ENCODE peak calls at places on chromosomes 1 and 21, in five cellular contexts. R is GM12865, J is dorsolateral prefrontal cortex, O is sigmoid colon, S is thoracic aorta. C is an unnamed sample.

GRCh38 chr1:30339866-30340265 is 383.5 kb downstream of the MATN1 start:
- DNase-seq in R (no peak), J (no peak), O (no peak), S (no peak), C (no peak)

GRCh38 chr1:34591751-34592629 is 162.9 kb upstream of the GJB5 start:
- DNase-seq in R (peak), J (no peak), O (no peak), S (no peak), C (no peak)

GRCh38 chr1:189851806-189852367 is 625.8 kb downstream of the BRINP3 start:
- DNase-seq in R (peak), J (no peak), O (no peak), S (no peak), C (no peak)

GRCh38 chr1:85454214-85454613 is 10.7 kb downstream of the DDAH1 start:
- DNase-seq in R (no peak), J (no peak), O (no peak), S (no peak), C (no peak)

GRCh38 chr21:32456497-32456918 is 44.0 kb downstream of the EVA1C start:
- DNase-seq in R (no peak), J (no peak), O (peak), S (no peak), C (no peak)

GRCh38 chr1:228168563-228169270 is 3.1 kb downstream of the IBA57 start:
- DNase-seq in R (no peak), J (no peak), O (no peak), S (no peak), C (no peak)

GRCh38 chr1:34923490-34923889 is 6.0 kb downstream of the DLGAP3 start:
- DNase-seq in R (no peak), J (no peak), O (no peak), S (no peak), C (no peak)

GRCh38 chr1:205199090-205199930 is 12.2 kb downstream of the DSTYK start:
- DNase-seq in R (peak), J (peak), O (no peak), S (no peak), C (no peak)

GRCh38 chr1:58618303-58618702 is 41.3 kb upstream of the TACSTD2 start:
- DNase-seq in R (peak), J (no peak), O (peak), S (peak), C (no peak)

GRCh38 chr21:15282666-15283065 is 217.9 kb upstream of the NRIP1 start:
- DNase-seq in R (no peak), J (no peak), O (no peak), S (no peak), C (no peak)

GRCh38 chr1:248847956-248848561 is 10.0 kb downstream of the ZNF672 start:
- DNase-seq in R (no peak), J (no peak), O (no peak), S (no peak), C (no peak)

GRCh38 chr1:215631489-215631888 is 64.4 kb downstream of the KCTD3 start:
- DNase-seq in R (no peak), J (no peak), O (no peak), S (no peak), C (peak)

GRCh38 chr1:43274125-43274803 is 4.5 kb downstream of the TMEM125 start:
- DNase-seq in R (peak), J (peak), O (peak), S (no peak), C (peak)

GRCh38 chr1:67250051-67250653 is 57.5 kb upstream of the IL12RB2 start:
- DNase-seq in R (no peak), J (no peak), O (no peak), S (no peak), C (no peak)

GRCh38 chr1:78716186-78716585 is 66.6 kb downstream of the IFI44 start:
- DNase-seq in R (no peak), J (no peak), O (no peak), S (no peak), C (no peak)

GRCh38 chr1:40592107-40592773 is 60.8 kb downstream of the ZNF684 start:
- DNase-seq in R (peak), J (peak), O (no peak), S (no peak), C (no peak)

GRCh38 chr1:85824066-85824835 is 116.0 kb upstream of the ZNHIT6 start:
- DNase-seq in R (no peak), J (no peak), O (no peak), S (no peak), C (no peak)

GRCh38 chr1:79928901-79929300 is 922.4 kb upstream of the ADGRL4 start:
- DNase-seq in R (no peak), J (no peak), O (no peak), S (no peak), C (no peak)

GRCh38 chr21:38821959-38822682 is 16.4 kb downstream of the ETS2 start:
- DNase-seq in R (no peak), J (no peak), O (no peak), S (no peak), C (no peak)

GRCh38 chr1:235090406-235091069 is 38.1 kb downstream of the TOMM20 start:
- DNase-seq in R (no peak), J (no peak), O (peak), S (no peak), C (no peak)

GRCh38 chr1:51555866-51556619 is 37.0 kb upstream of the EPS15 start:
- DNase-seq in R (no peak), J (no peak), O (no peak), S (no peak), C (no peak)

GRCh38 chr1:205669341-205670142 is 10.8 kb downstream of the SLC45A3 start:
- DNase-seq in R (peak), J (no peak), O (no peak), S (no peak), C (no peak)

GRCh38 chr1:89725016-89725380 is 92.1 kb downstream of the LRRC8C start:
- DNase-seq in R (no peak), J (no peak), O (no peak), S (no peak), C (no peak)

GRCh38 chr1:6448749-6449631 is 17.0 kb downstream of the TNFRSF25 start:
- DNase-seq in R (no peak), J (no peak), O (no peak), S (no peak), C (no peak)

GRCh38 chr1:53771648-53772047 is 32.7 kb upstream of the GLIS1 start:
- DNase-seq in R (no peak), J (no peak), O (no peak), S (no peak), C (no peak)

GRCh38 chr1:29983366-29983765 is 740.0 kb downstream of the MATN1 start:
- DNase-seq in R (no peak), J (no peak), O (no peak), S (no peak), C (no peak)

GRCh38 chr1:1778827-1779675 is 781 bp upstream of the NADK start:
- DNase-seq in R (peak), J (no peak), O (peak), S (no peak), C (peak)

GRCh38 chr1:104073463-104073902 is 323.8 kb downstream of the AMY1C start:
- DNase-seq in R (no peak), J (no peak), O (peak), S (no peak), C (no peak)

GRCh38 chr1:208174736-208175507 is 69.3 kb downstream of the PLXNA2 start:
- DNase-seq in R (no peak), J (no peak), O (no peak), S (no peak), C (no peak)

GRCh38 chr1:24315391-24315790 is 3.8 kb upstream of the GRHL3 start:
- DNase-seq in R (no peak), J (no peak), O (no peak), S (no peak), C (no peak)

GRCh38 chr1:220809704-220810103 is 23.0 kb downstream of the MTARC1 start:
- DNase-seq in R (no peak), J (no peak), O (no peak), S (no peak), C (no peak)
- TF ChIP-seq CTCF in R (no peak), J (no peak), O (no peak), S (no peak), C (no peak)

GRCh38 chr1:110478241-110478640 is 27.3 kb downstream of the PROK1 start:
- DNase-seq in R (no peak), J (no peak), O (no peak), S (no peak), C (no peak)

GRCh38 chr1:110477041-110477440 is 26.1 kb downstream of the PROK1 start:
- DNase-seq in R (no peak), J (no peak), O (no peak), S (no peak), C (no peak)

GRCh38 chr1:110478886-110479285 is 27.9 kb downstream of the PROK1 start:
- DNase-seq in R (no peak), J (no peak), O (no peak), S (no peak), C (no peak)

GRCh38 chr1:110476028-110476765 is 25.2 kb downstream of the PROK1 start:
- DNase-seq in R (no peak), J (no peak), O (no peak), S (no peak), C (no peak)

GRCh38 chr1:110477445-110477957 is 26.6 kb downstream of the PROK1 start:
- DNase-seq in R (no peak), J (no peak), O (no peak), S (no peak), C (no peak)
- TF ChIP-seq CTCF in R (no peak), J (no peak), O (no peak), S (no peak), C (no peak)

DNA sequence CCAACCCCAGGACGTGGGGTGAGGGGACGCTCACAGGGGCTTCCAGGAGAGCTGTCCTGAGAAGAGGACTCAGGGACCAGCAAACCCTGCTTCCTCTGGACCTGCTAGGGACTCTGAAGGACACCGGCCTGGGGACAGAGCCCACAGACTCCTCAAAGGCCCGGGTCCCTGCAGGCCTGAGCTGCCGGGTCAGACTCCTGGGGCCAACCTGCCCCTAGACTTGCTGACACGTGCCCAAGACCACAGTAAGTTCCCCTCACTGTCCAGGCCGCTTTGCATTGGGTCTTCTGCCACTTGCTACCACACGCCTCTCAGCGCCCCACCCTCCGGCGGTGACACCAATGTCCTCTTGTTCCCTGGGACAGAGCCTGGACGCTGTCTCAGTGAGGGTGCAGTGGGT is 106.6 kb upstream of the IFFO2 start:
- DNase-seq in R (no peak), J (no peak), O (no peak), S (no peak), C (no peak)
- TF ChIP-seq CTCF in R (no peak), J (no peak), O (no peak), S (no peak), C (no peak)

DNA sequence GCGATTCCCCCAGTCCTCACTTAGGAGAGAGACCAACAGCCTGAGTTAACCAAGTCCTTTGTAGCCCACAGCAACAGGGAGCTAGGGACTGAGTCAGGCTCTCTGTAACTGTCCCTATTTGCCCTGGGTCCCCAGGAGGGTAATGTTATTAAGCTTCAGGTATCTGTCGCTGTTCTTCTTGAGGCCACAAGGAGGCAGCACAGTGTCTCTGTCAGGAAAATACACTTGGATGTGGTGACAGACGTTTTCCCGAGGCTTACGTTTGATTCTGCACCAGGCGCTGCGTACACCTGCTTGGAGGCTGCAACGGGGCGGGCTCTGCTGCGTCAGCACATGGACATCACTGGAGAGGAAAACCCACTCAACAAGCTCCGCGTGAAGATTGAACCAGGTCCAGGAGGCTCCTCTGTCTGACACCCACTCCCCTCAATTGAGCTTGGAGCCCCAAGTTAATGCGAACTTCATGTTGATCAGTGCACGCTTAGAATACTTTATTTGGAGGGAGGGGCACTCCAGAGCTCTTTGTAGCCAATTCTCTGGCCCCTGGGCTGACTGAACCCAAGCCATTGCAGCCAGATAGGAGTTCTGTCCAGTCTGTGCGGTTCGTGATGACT is 10.7 kb upstream of the ELF3 start:
- DNase-seq in R (peak), J (no peak), O (no peak), S (no peak), C (no peak)
- TF ChIP-seq CTCF in R (peak), J (peak), O (peak), S (peak), C (peak)

DNA sequence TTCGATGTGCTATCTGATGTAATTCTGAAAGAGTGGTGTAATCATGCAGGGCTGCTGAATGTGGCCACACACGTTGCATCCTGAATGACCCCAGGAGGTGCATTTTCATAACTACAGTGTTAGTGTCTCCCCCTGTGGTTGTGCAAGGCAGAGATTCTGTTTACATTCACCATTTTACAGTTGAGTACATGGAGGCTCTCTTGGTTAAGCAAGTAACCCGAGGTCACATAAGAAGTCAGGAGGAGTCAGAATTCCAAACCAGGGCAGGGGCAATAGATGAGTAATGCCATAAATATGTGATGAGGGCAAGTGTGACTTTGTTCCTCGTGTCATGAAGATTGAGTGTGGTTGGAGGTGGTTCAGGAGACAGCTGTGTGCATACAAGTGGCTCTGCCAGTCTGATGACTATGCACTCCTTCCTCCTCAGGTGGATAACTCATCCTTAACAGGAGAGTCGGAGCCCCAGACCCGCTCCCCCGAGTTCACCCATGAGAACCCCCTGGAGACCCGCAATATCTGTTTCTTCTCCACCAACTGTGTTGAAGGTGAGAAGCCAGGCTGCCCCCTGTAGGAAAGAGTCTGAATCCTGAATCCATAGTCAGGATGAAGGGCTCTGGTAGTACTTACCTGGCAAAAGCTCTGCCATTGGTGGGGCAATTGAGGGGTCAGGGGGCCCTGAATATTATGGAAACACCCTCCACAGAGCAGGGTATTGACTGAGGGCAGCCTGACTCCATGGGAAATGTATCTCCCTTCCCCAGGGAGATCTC is 9.3 kb downstream of the ATP1A2 start:
- DNase-seq in R (no peak), J (no peak), O (no peak), S (no peak), C (no peak)
- TF ChIP-seq CTCF in R (no peak), J (no peak), O (no peak), S (no peak), C (no peak)